ENCODE peak calls at places on chromosomes 12 and 14, in ten cellular contexts. L, O, V, H, X, B, W, K, M and E are unnamed samples.

GRCh38 chr12:52879394-52880351 is 25.2 kb downstream of the KRT8 start:
- DNase-seq in L (peak), O (peak), V (peak), H (peak), X (peak), B (peak), W (peak), K (peak), M (peak), E (peak)

GRCh38 chr12:111361717-111362576 is 6.9 kb downstream of the PHETA1 start:
- DNase-seq in L (peak), O (no peak), V (no peak), H (no peak), X (no peak), B (no peak), W (peak), K (peak), M (peak), E (peak)

GRCh38 chr12:1093166-1093751 is 102.2 kb downstream of the ERC1 start:
- DNase-seq in L (peak), O (no peak), V (peak), H (peak), X (peak), B (peak), W (peak), K (peak), M (no peak), E (peak)

GRCh38 chr12:57694459-57695019 is 607 bp downstream of the OS9 start:
- DNase-seq in L (no peak), O (no peak), V (peak), H (no peak), X (no peak), B (peak), W (peak), K (peak), M (no peak), E (no peak)

GRCh38 chr12:99658950-99659349 is 11.4 kb downstream of the GARIN6 start:
- DNase-seq in L (peak), O (no peak), V (peak), H (no peak), X (peak), B (peak), W (no peak), K (no peak), M (no peak), E (no peak)

GRCh38 chr14:103316723-103317122 is 17.3 kb upstream of the EIF5 start:
- DNase-seq in L (no peak), O (peak), V (no peak), H (no peak), X (no peak), B (no peak), W (no peak), K (no peak), M (peak), E (no peak)

GRCh38 chr12:3042394-3042793 is 34.8 kb upstream of the TSPAN9 start:
- DNase-seq in L (no peak), O (peak), V (no peak), H (no peak), X (no peak), B (no peak), W (peak), K (no peak), M (no peak), E (no peak)

GRCh38 chr14:65864993-65865392 is 452.5 kb downstream of the FUT8 start:
- DNase-seq in L (no peak), O (no peak), V (no peak), H (no peak), X (no peak), B (no peak), W (no peak), K (peak), M (no peak), E (no peak)

DNA sequence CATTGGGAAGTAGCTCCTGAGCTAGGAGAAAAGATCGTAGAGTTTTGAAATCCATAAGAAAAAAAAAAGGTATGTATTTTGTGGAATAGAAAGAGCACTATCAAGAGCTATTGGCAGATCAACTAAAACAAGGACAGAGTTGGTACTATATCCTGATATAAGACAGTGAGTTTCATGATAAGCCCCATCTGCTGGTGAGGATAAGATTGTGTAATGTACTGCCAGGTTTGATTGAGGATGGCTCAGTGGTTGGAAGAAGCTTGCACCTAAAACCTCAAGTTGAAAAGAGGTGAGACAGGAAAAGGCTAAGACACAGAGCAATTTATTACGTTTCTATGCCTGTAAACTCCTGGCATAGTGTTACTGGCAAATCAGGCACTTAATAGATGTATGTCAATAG is 525.6 kb downstream of the FLRT2 start:
- DNase-seq in L (no peak), O (no peak), V (peak), H (peak), X (peak), B (peak), W (no peak), K (peak), M (no peak), E (no peak)
- TF ChIP-seq CTCF in L (peak), O (no peak), V (no peak), H (peak), X (no peak), B (no peak), W (no peak), K (peak), M (no peak), E (no peak)

GRCh38 chr12:80837342-80837978 is 100.3 kb downstream of the LIN7A start:
- DNase-seq in L (peak), O (peak), V (peak), H (peak), X (peak), B (peak), W (peak), K (peak), M (no peak), E (peak)
- TF ChIP-seq CTCF in L (peak), O (peak), V (peak), H (peak), X (peak), B (peak), W (peak), K (peak), M (peak), E (peak)

GRCh38 chr12:132075026-132075713 is 68.9 kb downstream of the DDX51 start:
- DNase-seq in L (no peak), O (no peak), V (peak), H (no peak), X (no peak), B (no peak), W (no peak), K (no peak), M (no peak), E (no peak)
- TF ChIP-seq CTCF in L (peak), O (peak), V (peak), H (peak), X (peak), B (peak), W (no peak), K (no peak), M (no peak), E (peak)

DNA sequence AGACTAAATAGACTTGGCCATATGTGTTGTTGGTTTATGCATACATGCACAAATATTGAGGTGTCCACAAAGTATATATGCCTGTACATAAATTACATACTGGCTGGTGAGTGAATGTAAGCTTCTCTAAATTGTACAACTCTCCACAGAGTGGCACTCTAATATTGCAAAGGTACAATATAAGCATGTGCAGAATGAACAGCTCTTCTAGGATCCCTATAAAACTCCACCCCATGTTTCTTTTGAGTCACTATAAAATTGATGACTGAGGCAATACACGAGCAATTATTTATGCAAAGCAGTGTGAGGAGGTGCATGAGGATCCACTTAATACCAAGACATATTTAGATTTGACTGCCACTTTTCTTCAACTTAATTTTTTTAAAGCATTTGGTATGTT is 172.2 kb downstream of the NAV3 start:
- DNase-seq in L (peak), O (no peak), V (peak), H (peak), X (peak), B (peak), W (no peak), K (no peak), M (no peak), E (no peak)
- TF ChIP-seq CTCF in L (no peak), O (no peak), V (no peak), H (no peak), X (no peak), B (peak), W (no peak), K (no peak), M (no peak), E (no peak)

DNA sequence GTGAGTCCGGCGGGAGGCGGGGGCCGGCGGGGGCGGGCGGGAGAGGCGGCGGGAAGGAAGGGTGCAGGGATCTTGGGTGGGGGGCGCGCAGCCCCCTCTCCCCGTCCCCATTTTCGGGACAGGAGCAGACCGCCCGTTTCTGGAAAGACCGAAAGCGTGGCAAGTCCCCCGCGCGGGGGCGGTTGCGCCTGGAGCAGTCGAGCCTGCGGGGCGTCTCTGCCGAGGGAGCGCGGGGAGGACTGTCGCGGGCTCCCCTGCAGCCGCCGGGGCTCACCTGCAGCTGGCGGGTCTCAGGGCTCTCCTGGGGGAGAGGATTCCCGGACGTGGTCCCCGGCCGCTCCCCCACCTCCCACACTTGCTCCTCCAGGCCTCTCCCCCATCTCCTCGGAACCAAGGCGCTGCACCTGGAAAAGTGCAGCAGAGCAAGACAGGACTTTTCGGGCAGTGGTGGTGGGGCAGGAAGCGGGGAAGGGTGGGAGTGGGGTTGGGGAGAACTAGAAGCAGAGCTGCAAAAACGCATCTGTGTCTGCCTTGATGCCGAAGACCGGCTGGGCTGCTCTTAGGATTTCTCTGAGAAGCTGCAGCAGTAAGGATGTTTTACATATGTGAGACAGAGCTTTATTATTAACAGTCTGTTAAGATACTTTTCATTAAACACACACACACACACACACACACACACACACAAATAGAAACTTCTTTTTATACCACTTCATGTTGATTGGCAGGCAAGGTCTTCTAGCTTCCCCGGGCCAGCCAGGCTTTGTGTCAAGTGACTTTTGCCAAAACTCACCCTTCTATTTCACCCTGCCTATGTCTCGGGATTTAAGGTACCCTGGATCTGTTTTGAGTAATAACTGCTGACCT is 680 bp downstream of the C12orf75 start:
- DNase-seq in L (no peak), O (no peak), V (no peak), H (no peak), X (peak), B (no peak), W (peak), K (peak), M (peak), E (no peak)
- TF ChIP-seq CTCF in L (no peak), O (no peak), V (peak), H (no peak), X (no peak), B (no peak), W (no peak), K (no peak), M (no peak), E (no peak)

DNA sequence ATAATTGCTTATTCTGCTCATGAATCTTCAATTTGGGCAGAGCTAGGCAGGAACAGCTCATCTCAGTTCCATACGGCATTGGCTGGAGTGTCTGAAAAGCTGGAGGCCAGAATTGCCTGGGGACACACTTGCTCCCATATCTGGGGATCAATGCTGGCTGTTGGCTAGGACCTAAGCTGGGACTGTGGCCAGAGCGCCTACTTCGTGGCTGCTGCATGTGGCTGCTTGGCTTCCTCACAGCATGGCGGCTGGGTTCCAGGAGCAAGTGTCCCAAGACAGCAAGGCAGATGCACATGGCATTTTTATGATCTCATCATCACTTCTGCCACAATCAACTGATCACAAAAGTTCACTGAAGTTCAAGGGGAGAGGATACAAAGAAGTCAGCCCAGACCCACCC is 200.2 kb downstream of the TTC8 start:
- DNase-seq in L (no peak), O (no peak), V (no peak), H (no peak), X (no peak), B (no peak), W (no peak), K (no peak), M (no peak), E (no peak)
- TF ChIP-seq CTCF in L (no peak), O (no peak), V (no peak), H (no peak), X (no peak), B (no peak), W (no peak), K (no peak), M (no peak), E (no peak)

DNA sequence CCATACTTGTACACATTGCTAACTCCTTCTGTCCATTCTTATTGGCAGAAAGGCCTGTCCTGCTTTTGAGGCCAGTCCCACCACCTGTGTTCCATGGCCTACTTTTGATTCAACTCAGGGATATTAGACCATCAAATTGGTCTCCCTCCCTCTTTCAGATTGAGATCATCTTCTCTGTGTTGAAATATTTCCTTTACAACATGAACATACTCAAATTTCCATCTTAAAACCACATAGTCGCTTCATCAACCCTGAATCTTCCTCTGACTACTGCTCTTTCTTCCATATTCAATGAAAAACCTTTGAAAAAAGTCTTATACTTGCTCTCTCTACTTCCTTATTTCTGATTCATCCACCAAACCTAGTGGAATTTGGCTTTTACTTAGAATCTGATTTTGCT is 34.9 kb downstream of the TRMT5 start:
- DNase-seq in L (no peak), O (no peak), V (no peak), H (peak), X (no peak), B (no peak), W (no peak), K (no peak), M (no peak), E (no peak)
- TF ChIP-seq CTCF in L (no peak), O (no peak), V (no peak), H (no peak), X (no peak), B (no peak), W (no peak), K (no peak), M (no peak), E (no peak)

DNA sequence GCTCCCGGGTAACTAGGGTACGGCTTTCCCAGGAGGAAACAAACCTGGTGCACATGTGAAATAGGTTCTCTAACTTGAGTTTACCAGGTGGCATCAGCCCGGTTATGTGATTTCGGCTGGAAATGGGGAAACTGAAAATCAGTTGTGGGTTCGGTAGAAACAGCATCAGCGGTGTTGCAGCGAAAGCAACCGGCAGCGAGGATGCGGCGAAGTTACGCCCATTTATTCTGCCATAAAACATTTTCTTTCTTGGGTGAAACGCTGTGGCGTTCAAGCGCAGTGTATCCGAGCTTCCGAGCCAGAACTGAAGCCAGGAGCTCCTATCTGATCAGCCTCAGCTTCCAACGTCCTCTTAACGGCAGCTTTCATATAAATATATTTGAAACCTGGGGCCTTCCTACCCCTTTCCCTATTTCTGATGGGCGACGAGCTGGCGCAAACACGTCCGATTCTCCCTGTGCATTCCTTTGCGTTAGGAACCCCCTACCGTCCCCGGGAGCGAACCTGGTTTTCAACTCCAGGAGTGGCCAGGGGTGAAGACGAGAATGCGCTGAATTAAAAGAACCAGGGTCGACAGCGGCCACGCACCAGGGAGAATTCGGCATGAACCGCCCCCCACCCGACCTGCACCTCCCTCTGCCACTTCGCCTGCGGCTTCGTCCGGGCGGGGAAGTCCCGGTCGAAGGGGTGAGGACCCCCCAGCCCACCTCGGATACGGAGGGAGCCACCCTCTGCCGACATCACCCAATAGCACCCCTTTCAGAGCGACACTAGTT is 1.6 kb downstream of the DPF3 start:
- DNase-seq in L (peak), O (peak), V (peak), H (peak), X (no peak), B (no peak), W (no peak), K (no peak), M (no peak), E (peak)
- TF ChIP-seq CTCF in L (no peak), O (no peak), V (no peak), H (peak), X (no peak), B (no peak), W (no peak), K (no peak), M (no peak), E (no peak)

GRCh38 chr12:42565633-42566032 is 23.9 kb downstream of the PRICKLE1 start:
- DNase-seq in L (no peak), O (peak), V (no peak), H (no peak), X (no peak), B (no peak), W (no peak), K (no peak), M (no peak), E (no peak)

GRCh38 chr12:42570076-42570475 is 19.5 kb downstream of the PRICKLE1 start:
- DNase-seq in L (no peak), O (no peak), V (no peak), H (no peak), X (no peak), B (no peak), W (peak), K (no peak), M (no peak), E (no peak)

GRCh38 chr12:42565001-42565400 is 24.5 kb downstream of the PRICKLE1 start:
- DNase-seq in L (no peak), O (no peak), V (no peak), H (no peak), X (no peak), B (no peak), W (no peak), K (no peak), M (no peak), E (no peak)

GRCh38 chr12:42571327-42572009 is 18.1 kb downstream of the PRICKLE1 start:
- DNase-seq in L (no peak), O (no peak), V (no peak), H (no peak), X (no peak), B (no peak), W (no peak), K (no peak), M (no peak), E (no peak)

DNA sequence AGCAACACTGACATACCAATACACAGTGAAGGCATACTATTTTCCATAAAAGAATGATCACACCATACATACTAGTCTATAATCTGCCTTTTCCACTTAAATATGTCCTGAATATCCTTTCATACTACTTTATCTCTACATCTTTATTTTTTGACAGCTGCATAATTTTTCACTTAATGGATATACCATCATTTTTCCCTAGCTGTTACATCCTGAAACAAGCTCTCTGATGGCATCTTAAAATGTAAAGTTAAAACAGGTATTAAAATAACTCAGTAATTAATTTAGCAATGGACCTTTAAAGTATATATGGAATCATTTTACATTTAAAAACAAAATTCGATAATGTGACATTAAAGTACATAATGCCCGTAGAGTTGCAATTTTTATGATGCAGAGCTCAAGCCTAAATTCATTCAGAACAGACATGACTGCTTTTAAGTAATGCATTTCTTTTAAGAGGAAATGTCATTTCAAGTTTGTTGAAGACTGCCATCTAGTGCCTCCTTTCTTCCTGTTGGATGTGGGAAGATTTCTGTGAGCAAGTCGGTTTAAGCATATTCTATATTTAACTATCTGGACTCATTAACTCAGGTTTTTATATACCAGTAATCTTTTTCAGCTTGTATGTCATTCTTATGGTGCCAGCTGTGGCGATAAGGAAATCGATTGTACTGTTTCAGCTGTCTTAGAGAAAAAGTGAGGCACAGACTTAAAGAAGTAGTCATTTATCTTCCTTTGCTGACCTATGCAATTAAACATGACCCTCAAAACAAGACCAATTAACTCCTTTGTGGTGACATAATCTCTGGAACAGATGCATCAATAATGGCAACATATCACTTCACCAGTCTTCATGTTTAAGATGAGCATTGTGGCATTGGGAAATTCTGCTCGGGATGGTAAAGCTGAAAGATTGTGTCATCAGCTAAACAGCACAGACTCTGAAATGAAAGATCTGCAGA is 20.3 kb downstream of the PRICKLE1 start:
- DNase-seq in L (peak), O (no peak), V (peak), H (peak), X (peak), B (peak), W (peak), K (no peak), M (no peak), E (no peak)
- TF ChIP-seq CTCF in L (peak), O (peak), V (peak), H (peak), X (peak), B (peak), W (peak), K (peak), M (peak), E (peak)